ENCODE peak calls at places on chromosomes 12 and 14, in six cellular contexts. O is CD8-positive, alpha-beta memory T cell; P is brain microvascular endothelial cell; H is transverse colon; J is tibial artery; E is body of pancreas. L is an unnamed sample. For H3K36me3, the result is how much of the 10 kb centered on the place peaks cover.

GRCh38 chr12:76936562-76937185 is 57.9 kb upstream of the CSRP2 start:
- DNase-seq in P (no peak), E (no peak), H (no peak), O (no peak), J (no peak), L (no peak)

GRCh38 chr12:56773113-56773512 is 10.0 kb downstream of the HSD17B6 start:
- DNase-seq in O (no peak), J (no peak), P (no peak), E (no peak), H (no peak), L (no peak)

GRCh38 chr14:68363841-68364711 is 428.8 kb downstream of the ZFP36L1 start:
- DNase-seq in J (peak), E (peak), O (no peak), H (peak), P (peak), L (no peak)

GRCh38 chr14:95173518-95173917 is 16.2 kb upstream of the DICER1 start:
- DNase-seq in P (no peak), H (no peak), J (no peak), E (no peak), O (no peak), L (no peak)

GRCh38 chr14:59847711-59848110 is 22.9 kb downstream of the RTN1 start:
- DNase-seq in J (no peak), H (no peak), O (no peak), P (no peak), E (no peak), L (no peak)

GRCh38 chr14:73591690-73592448 is at the start of gene ACOT4:
- DNase-seq in E (peak), J (no peak), P (no peak), H (peak), O (peak), L (peak)

GRCh38 chr12:116607039-116607438 is 47.9 kb downstream of the MAP1LC3B2 start:
- DNase-seq in H (no peak), E (no peak), J (no peak), O (no peak), P (no peak), L (no peak)

GRCh38 chr12:97716356-97716755 is 253.8 kb downstream of the RMST start:
- DNase-seq in J (no peak), P (no peak), E (no peak), H (no peak), O (no peak), L (no peak)

GRCh38 chr14:63393002-63393401 is 74.3 kb upstream of the GPHB5 start:
- DNase-seq in E (no peak), J (no peak), H (no peak), O (no peak), P (no peak), L (no peak)
- H3K36me3 ChIP-seq in E (under half), J (under half), H (under half), O (under half), P (under half), L (under half)

DNA sequence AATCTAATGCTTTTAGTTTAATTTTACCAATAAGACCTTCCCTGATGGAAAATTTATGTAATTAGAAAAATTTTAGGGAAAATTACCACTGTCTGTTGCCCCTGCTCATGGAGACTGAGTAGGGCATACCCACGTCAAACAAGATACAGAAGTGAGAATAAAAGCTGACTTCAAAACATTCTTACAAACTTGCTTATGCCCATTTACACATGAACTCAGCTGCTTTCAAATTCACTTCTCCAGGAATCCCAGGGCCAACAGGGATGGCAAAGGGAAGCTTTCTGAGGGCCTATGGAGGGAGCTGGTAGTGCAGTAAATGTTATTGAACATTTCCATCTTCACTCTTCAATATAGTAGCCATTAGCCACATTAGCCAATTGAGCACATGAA is 4.8 kb upstream of the NINJ2 start:
- DNase-seq in H (no peak), E (no peak), J (no peak), P (no peak), O (no peak), L (no peak)
- H3K36me3 ChIP-seq in H (under half), E (under half), J (under half), P (under half), O (under half), L (under half)

DNA sequence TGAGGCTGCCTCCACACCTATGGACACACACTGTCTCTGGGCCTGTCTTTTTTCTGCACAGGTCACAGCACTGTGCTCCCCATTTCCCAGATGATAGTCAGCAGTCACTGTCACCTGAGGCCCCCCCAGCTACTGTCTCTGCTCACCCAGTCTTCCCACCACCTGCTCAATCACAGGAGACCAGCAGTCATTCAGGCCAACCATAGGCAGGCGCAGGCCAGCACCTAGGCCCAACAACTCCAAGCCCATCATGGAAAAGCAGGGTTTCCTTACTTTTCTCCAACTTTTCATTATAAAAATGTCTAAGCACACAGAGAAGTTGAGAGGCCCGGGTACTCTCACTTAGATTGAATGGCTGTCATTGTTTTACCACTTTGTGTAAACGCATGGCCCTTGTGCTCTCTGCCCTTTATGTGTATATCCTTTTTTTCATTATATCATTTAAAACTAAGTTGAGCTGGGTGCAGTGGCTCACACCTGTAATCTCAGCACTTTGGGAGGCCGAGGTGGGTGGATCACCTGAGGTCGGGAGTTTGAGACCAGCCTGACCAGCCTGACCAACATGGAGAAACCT is 7.1 kb downstream of the PXN start:
- DNase-seq in P (no peak), O (no peak), J (no peak), E (no peak), H (no peak), L (no peak)
- H3K36me3 ChIP-seq in P (under half), O (under half), J (under half), E (under half), H (under half), L (under half)

DNA sequence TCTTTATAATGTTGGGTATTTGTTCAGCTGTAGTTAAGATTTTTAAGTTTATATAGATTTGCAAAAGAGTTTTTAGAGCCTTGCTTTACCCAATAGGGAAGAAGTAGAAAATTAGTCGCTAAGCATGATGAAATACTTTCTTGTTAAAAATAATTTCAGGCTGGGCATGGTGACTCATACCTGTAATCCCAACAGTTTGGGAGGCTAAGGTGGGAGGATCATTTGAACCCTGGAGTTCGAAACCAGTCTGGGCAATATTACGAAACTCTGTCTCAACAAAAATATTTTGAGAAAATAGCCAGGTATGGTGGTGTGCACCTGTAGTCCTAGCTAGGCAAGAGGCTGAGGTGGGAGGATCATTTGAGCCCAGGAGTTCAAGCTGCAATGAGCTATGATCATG is 18.7 kb upstream of the SCFD1 start:
- DNase-seq in H (no peak), P (no peak), E (no peak), J (no peak), O (no peak), L (no peak)
- H3K36me3 ChIP-seq in H (under half), P (under half), E (under half), J (under half), O (under half), L (under half)

DNA sequence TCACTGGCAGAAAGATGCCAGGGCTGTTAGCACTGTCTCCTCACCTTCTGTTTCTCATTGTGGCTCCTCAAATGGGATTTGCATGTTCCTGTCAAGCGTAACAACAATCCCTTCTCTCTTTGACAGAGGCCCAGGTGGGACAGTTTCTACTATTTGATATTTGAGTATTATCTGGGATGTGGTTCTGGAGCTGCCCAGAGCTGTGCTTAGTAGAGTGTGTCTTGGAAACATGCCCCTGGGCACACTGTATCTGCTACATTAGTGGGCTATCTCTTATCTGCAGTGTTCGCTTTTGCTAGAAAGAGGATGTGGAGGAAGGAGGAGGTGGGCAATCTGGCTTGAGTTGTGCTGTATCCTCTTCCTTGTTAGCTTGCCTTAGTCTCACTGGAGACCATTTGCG is 3.8 kb upstream of the ACADS start:
- DNase-seq in O (no peak), E (no peak), P (no peak), J (no peak), H (no peak), L (no peak)
- H3K36me3 ChIP-seq in O (under half), E (under half), P (under half), J (under half), H (under half), L (under half)

L was measured in MG63.